ENCODE peak calls at places on chromosome 5, in seven cellular contexts. One of them, this sample, is unnamed.
A peak's percentile ranks its signal among the peaks of the same experiment; 100 is the strongest.

GRCh38 chr5:541148-541887 is 17.1 kb upstream of the SLC9A3 start:
- DNase-seq in gastrocnemius medialis: no peak
- DNase-seq in Peyer's patch: peak; percentile 51
- DNase-seq in heart right ventricle: no peak
- DNase-seq in PC-9: no peak
- DNase-seq in uterus: no peak
- DNase-seq in tibial artery: no peak
- DNase-seq in this sample: no peak

GRCh38 chr5:64811050-64811640 is 42.4 kb downstream of the CWC27 start:
- DNase-seq in gastrocnemius medialis: no peak
- DNase-seq in Peyer's patch: no peak
- DNase-seq in heart right ventricle: peak; percentile 11
- DNase-seq in PC-9: no peak
- DNase-seq in uterus: no peak
- DNase-seq in tibial artery: no peak
- DNase-seq in this sample: peak; percentile 27

GRCh38 chr5:51664491-51665294 is 281.4 kb downstream of the ISL1 start:
- DNase-seq in gastrocnemius medialis: no peak
- DNase-seq in Peyer's patch: no peak
- DNase-seq in heart right ventricle: no peak
- DNase-seq in PC-9: no peak
- DNase-seq in uterus: no peak
- DNase-seq in tibial artery: no peak
- DNase-seq in this sample: no peak

GRCh38 chr5:79229357-79230174 is 6.4 kb upstream of the JMY start:
- DNase-seq in gastrocnemius medialis: no peak
- DNase-seq in Peyer's patch: no peak
- DNase-seq in heart right ventricle: no peak
- DNase-seq in PC-9: no peak
- DNase-seq in uterus: no peak
- DNase-seq in tibial artery: no peak
- DNase-seq in this sample: peak; percentile 23

GRCh38 chr5:75617746-75618352 is 6.6 kb downstream of the ANKDD1B start:
- DNase-seq in gastrocnemius medialis: no peak
- DNase-seq in Peyer's patch: no peak
- DNase-seq in heart right ventricle: no peak
- DNase-seq in PC-9: no peak
- DNase-seq in uterus: no peak
- DNase-seq in tibial artery: no peak
- DNase-seq in this sample: peak; percentile 72

GRCh38 chr5:36870399-36871040 is 6.0 kb upstream of the NIPBL start:
- DNase-seq in gastrocnemius medialis: no peak
- DNase-seq in Peyer's patch: no peak
- DNase-seq in heart right ventricle: no peak
- DNase-seq in PC-9: no peak
- DNase-seq in uterus: no peak
- DNase-seq in tibial artery: no peak
- DNase-seq in this sample: no peak

GRCh38 chr5:138077064-138077696 is 6.7 kb upstream of the WNT8A start:
- DNase-seq in gastrocnemius medialis: peak; percentile 33
- DNase-seq in Peyer's patch: no peak
- DNase-seq in heart right ventricle: peak; percentile 49
- DNase-seq in PC-9: peak; percentile 56
- DNase-seq in uterus: peak; percentile 58
- DNase-seq in tibial artery: peak; percentile 68
- DNase-seq in this sample: peak; percentile 23

GRCh38 chr5:167822241-167822640 is 469.2 kb upstream of the WWC1 start:
- DNase-seq in gastrocnemius medialis: no peak
- DNase-seq in Peyer's patch: no peak
- DNase-seq in heart right ventricle: no peak
- DNase-seq in PC-9: no peak
- DNase-seq in uterus: no peak
- DNase-seq in tibial artery: no peak
- DNase-seq in this sample: no peak

GRCh38 chr5:156019786-156020185 is 307.2 kb upstream of the SGCD start:
- DNase-seq in gastrocnemius medialis: no peak
- DNase-seq in Peyer's patch: no peak
- DNase-seq in heart right ventricle: no peak
- DNase-seq in PC-9: no peak
- DNase-seq in uterus: no peak
- DNase-seq in tibial artery: no peak
- DNase-seq in this sample: no peak

GRCh38 chr5:5347442-5347841 is 75.0 kb upstream of the ICE1 start:
- DNase-seq in gastrocnemius medialis: no peak
- DNase-seq in Peyer's patch: no peak
- DNase-seq in heart right ventricle: no peak
- DNase-seq in PC-9: no peak
- DNase-seq in uterus: no peak
- DNase-seq in tibial artery: no peak
- DNase-seq in this sample: no peak

GRCh38 chr5:38463634-38464521 is 92.6 kb downstream of the LIFR start:
- DNase-seq in gastrocnemius medialis: peak; percentile 56
- DNase-seq in Peyer's patch: no peak
- DNase-seq in heart right ventricle: no peak
- DNase-seq in PC-9: peak; percentile 45
- DNase-seq in uterus: peak; percentile 40
- DNase-seq in tibial artery: no peak
- DNase-seq in this sample: peak; percentile 59

GRCh38 chr5:4479381-4479780 is 660.7 kb upstream of the ADAMTS16 start:
- DNase-seq in gastrocnemius medialis: no peak
- DNase-seq in Peyer's patch: no peak
- DNase-seq in heart right ventricle: no peak
- DNase-seq in PC-9: no peak
- DNase-seq in uterus: no peak
- DNase-seq in tibial artery: no peak
- DNase-seq in this sample: no peak

GRCh38 chr5:97838214-97838613 is 655.2 kb upstream of the RIOK2 start:
- DNase-seq in gastrocnemius medialis: no peak
- DNase-seq in Peyer's patch: no peak
- DNase-seq in heart right ventricle: no peak
- DNase-seq in PC-9: no peak
- DNase-seq in uterus: no peak
- DNase-seq in tibial artery: no peak
- DNase-seq in this sample: peak; percentile 86

GRCh38 chr5:53481887-53482716 is 1.7 kb downstream of the FST start:
- DNase-seq in gastrocnemius medialis: peak; percentile 72
- DNase-seq in Peyer's patch: peak; percentile 73
- DNase-seq in heart right ventricle: peak; percentile 48
- DNase-seq in PC-9: peak; percentile 69
- DNase-seq in uterus: peak; percentile 74
- DNase-seq in tibial artery: peak; percentile 90
- DNase-seq in this sample: no peak

GRCh38 chr5:133088064-133088463 is 36.3 kb downstream of the HSPA4 start:
- DNase-seq in gastrocnemius medialis: no peak
- DNase-seq in Peyer's patch: no peak
- DNase-seq in heart right ventricle: no peak
- DNase-seq in PC-9: no peak
- DNase-seq in uterus: no peak
- DNase-seq in tibial artery: no peak
- DNase-seq in this sample: no peak

GRCh38 chr5:38445374-38446028 is 110.9 kb downstream of the LIFR start:
- DNase-seq in gastrocnemius medialis: peak; percentile 78
- DNase-seq in Peyer's patch: no peak
- DNase-seq in heart right ventricle: peak; percentile 41
- DNase-seq in PC-9: no peak
- DNase-seq in uterus: peak; percentile 48
- DNase-seq in tibial artery: peak; percentile 86
- DNase-seq in this sample: no peak

GRCh38 chr5:175282611-175283225 is 161.3 kb downstream of the DRD1 start:
- DNase-seq in gastrocnemius medialis: no peak
- DNase-seq in Peyer's patch: no peak
- DNase-seq in heart right ventricle: no peak
- DNase-seq in PC-9: no peak
- DNase-seq in uterus: no peak
- DNase-seq in tibial artery: no peak
- DNase-seq in this sample: no peak

GRCh38 chr5:5244581-5244980 is 104.5 kb downstream of the ADAMTS16 start:
- DNase-seq in gastrocnemius medialis: no peak
- DNase-seq in Peyer's patch: no peak
- DNase-seq in heart right ventricle: no peak
- DNase-seq in PC-9: no peak
- DNase-seq in uterus: no peak
- DNase-seq in tibial artery: no peak
- DNase-seq in this sample: no peak

GRCh38 chr5:142202282-142202681 is 93.7 kb downstream of the NDFIP1 start:
- DNase-seq in gastrocnemius medialis: no peak
- DNase-seq in Peyer's patch: no peak
- DNase-seq in heart right ventricle: no peak
- DNase-seq in PC-9: no peak
- DNase-seq in uterus: no peak
- DNase-seq in tibial artery: no peak
- DNase-seq in this sample: no peak

GRCh38 chr5:115801984-115802383 is 14.5 kb downstream of the CDO1 start:
- DNase-seq in gastrocnemius medialis: no peak
- DNase-seq in Peyer's patch: no peak
- DNase-seq in heart right ventricle: no peak
- DNase-seq in PC-9: no peak
- DNase-seq in uterus: no peak
- DNase-seq in tibial artery: no peak
- DNase-seq in this sample: no peak

GRCh38 chr5:1876708-1877433 is 5.9 kb downstream of the IRX4 start:
- DNase-seq in gastrocnemius medialis: no peak
- DNase-seq in Peyer's patch: no peak
- DNase-seq in heart right ventricle: no peak
- DNase-seq in PC-9: no peak
- DNase-seq in uterus: no peak
- DNase-seq in tibial artery: no peak
- DNase-seq in this sample: no peak

GRCh38 chr5:57174128-57174849 is 430 bp downstream of the GPBP1 start:
- DNase-seq in gastrocnemius medialis: no peak
- DNase-seq in Peyer's patch: peak; percentile 73
- DNase-seq in heart right ventricle: no peak
- DNase-seq in PC-9: peak; percentile 20
- DNase-seq in uterus: no peak
- DNase-seq in tibial artery: no peak
- DNase-seq in this sample: no peak

GRCh38 chr5:15702102-15702501 is 202.1 kb downstream of the FBXL7 start:
- DNase-seq in gastrocnemius medialis: no peak
- DNase-seq in Peyer's patch: no peak
- DNase-seq in heart right ventricle: no peak
- DNase-seq in PC-9: no peak
- DNase-seq in uterus: no peak
- DNase-seq in tibial artery: no peak
- DNase-seq in this sample: no peak

GRCh38 chr5:150502106-150502505 is 5.8 kb upstream of the NDST1 start:
- DNase-seq in gastrocnemius medialis: no peak
- DNase-seq in Peyer's patch: no peak
- DNase-seq in heart right ventricle: no peak
- DNase-seq in PC-9: no peak
- DNase-seq in uterus: no peak
- DNase-seq in tibial artery: no peak
- DNase-seq in this sample: no peak
- H3K27ac ChIP-seq in gastrocnemius medialis: peak overlapping the region; percentile 90
- H3K27ac ChIP-seq in Peyer's patch: peak overlapping the region; percentile 22
- H3K27ac ChIP-seq in heart right ventricle: peak overlapping the region; percentile 90
- H3K27ac ChIP-seq in PC-9: no peak overlapping the region
- H3K27ac ChIP-seq in uterus: no peak overlapping the region
- H3K27ac ChIP-seq in tibial artery: peak overlapping the region; percentile 96
- H3K27ac ChIP-seq in this sample: no peak overlapping the region

GRCh38 chr5:87437724-87438123 is 25.0 kb upstream of the CCNH start:
- DNase-seq in gastrocnemius medialis: no peak
- DNase-seq in Peyer's patch: no peak
- DNase-seq in heart right ventricle: no peak
- DNase-seq in PC-9: no peak
- DNase-seq in uterus: no peak
- DNase-seq in tibial artery: no peak
- DNase-seq in this sample: no peak
- TF ChIP-seq CTCF in gastrocnemius medialis: no peak
- TF ChIP-seq CTCF in Peyer's patch: no peak
- TF ChIP-seq CTCF in heart right ventricle: no peak
- TF ChIP-seq CTCF in PC-9: no peak
- TF ChIP-seq CTCF in uterus: no peak
- TF ChIP-seq CTCF in tibial artery: no peak
- TF ChIP-seq CTCF in this sample: no peak

GRCh38 chr5:111447822-111448221 is 64.5 kb downstream of the STARD4 start:
- DNase-seq in gastrocnemius medialis: no peak
- DNase-seq in Peyer's patch: no peak
- DNase-seq in heart right ventricle: no peak
- DNase-seq in PC-9: no peak
- DNase-seq in uterus: no peak
- DNase-seq in tibial artery: no peak
- DNase-seq in this sample: no peak
- H3K27ac ChIP-seq in gastrocnemius medialis: no peak overlapping the region
- H3K27ac ChIP-seq in Peyer's patch: no peak overlapping the region
- H3K27ac ChIP-seq in heart right ventricle: no peak overlapping the region
- H3K27ac ChIP-seq in PC-9: no peak overlapping the region
- H3K27ac ChIP-seq in uterus: no peak overlapping the region
- H3K27ac ChIP-seq in tibial artery: no peak overlapping the region
- H3K27ac ChIP-seq in this sample: no peak overlapping the region

GRCh38 chr5:150598046-150598445 is 42.4 kb upstream of the SYNPO start:
- DNase-seq in gastrocnemius medialis: no peak
- DNase-seq in Peyer's patch: peak; percentile 47
- DNase-seq in heart right ventricle: no peak
- DNase-seq in PC-9: no peak
- DNase-seq in uterus: no peak
- DNase-seq in tibial artery: no peak
- DNase-seq in this sample: no peak
- TF ChIP-seq CTCF in gastrocnemius medialis: no peak
- TF ChIP-seq CTCF in Peyer's patch: no peak
- TF ChIP-seq CTCF in heart right ventricle: no peak
- TF ChIP-seq CTCF in PC-9: no peak
- TF ChIP-seq CTCF in uterus: no peak
- TF ChIP-seq CTCF in tibial artery: no peak
- TF ChIP-seq CTCF in this sample: no peak

DNA sequence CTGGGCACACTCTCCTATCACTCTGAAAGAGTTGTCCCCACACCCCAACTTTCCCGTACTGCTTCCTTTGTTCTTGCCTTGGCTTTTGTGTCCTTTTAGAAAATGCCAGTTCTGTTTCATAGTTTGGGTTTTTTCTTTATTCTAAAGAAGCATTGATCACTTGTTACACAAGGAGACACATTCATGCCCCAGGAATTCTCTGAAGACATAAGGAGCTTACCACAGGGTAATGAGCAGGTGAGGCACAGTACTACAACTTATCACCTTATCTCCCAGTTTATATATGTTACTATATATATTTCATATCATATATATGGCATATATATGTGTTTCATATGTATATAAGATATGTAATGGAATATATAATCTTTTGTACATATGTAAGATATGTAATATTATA is 6.5 kb upstream of the SSBP2 start:
- DNase-seq in gastrocnemius medialis: no peak
- DNase-seq in Peyer's patch: no peak
- DNase-seq in heart right ventricle: no peak
- DNase-seq in PC-9: no peak
- DNase-seq in uterus: no peak
- DNase-seq in tibial artery: no peak
- DNase-seq in this sample: no peak
- H3K27ac ChIP-seq in gastrocnemius medialis: no peak overlapping the region
- H3K27ac ChIP-seq in Peyer's patch: no peak overlapping the region
- H3K27ac ChIP-seq in heart right ventricle: no peak overlapping the region
- H3K27ac ChIP-seq in PC-9: no peak overlapping the region
- H3K27ac ChIP-seq in uterus: no peak overlapping the region
- H3K27ac ChIP-seq in tibial artery: peak overlapping the region; percentile 98
- H3K27ac ChIP-seq in this sample: no peak overlapping the region